ENCODE peak calls at places on chromosomes 3 and 15, in seven cellular contexts. L, G, E, B, I, M and K are unnamed samples.

GRCh38 chr15:68431792-68432401 is at the start of gene ITGA11:
- DNase-seq in L (no peak), G (peak; percentile 48), E (no peak), B (peak; percentile 90), I (no peak), M (no peak), K (peak; percentile 8)

GRCh38 chr3:187737401-187738088 is 7.7 kb downstream of the BCL6 start:
- DNase-seq in L (peak; percentile 70), G (peak; percentile 77), E (no peak), B (peak; percentile 94), I (peak; percentile 91), M (peak; percentile 88), K (peak; percentile 23)

GRCh38 chr15:41989573-41990242 is 17.4 kb upstream of the EHD4 start:
- DNase-seq in L (peak; percentile 88), G (peak; percentile 89), E (peak; percentile 70), B (peak; percentile 75), I (peak; percentile 95), M (peak; percentile 89), K (peak; percentile 82)

GRCh38 chr3:27677554-27677953 is 44.6 kb downstream of the EOMES start:
- DNase-seq in L (no peak), G (no peak), E (no peak), B (no peak), I (no peak), M (no peak), K (no peak)

GRCh38 chr15:96325579-96326331 is 4.7 kb upstream of the NR2F2 start:
- DNase-seq in L (no peak), G (no peak), E (no peak), B (no peak), I (no peak), M (no peak), K (no peak)

GRCh38 chr3:38620236-38620635 is 29.3 kb downstream of the SCN5A start:
- DNase-seq in L (no peak), G (no peak), E (no peak), B (no peak), I (no peak), M (no peak), K (no peak)

GRCh38 chr15:43093026-43093425 is 12.8 kb downstream of the UBR1 start:
- DNase-seq in L (no peak), G (no peak), E (no peak), B (no peak), I (no peak), M (no peak), K (no peak)

GRCh38 chr3:173826901-173827609 is 429.5 kb downstream of the NLGN1 start:
- DNase-seq in L (no peak), G (no peak), E (no peak), B (no peak), I (no peak), M (no peak), K (no peak)

GRCh38 chr3:192915306-192915705 is 2.4 kb downstream of the MB21D2 start:
- DNase-seq in L (no peak), G (no peak), E (no peak), B (no peak), I (no peak), M (no peak), K (no peak)

GRCh38 chr3:10503217-10503796 is 2.1 kb downstream of the ATP2B2 start:
- DNase-seq in L (no peak), G (no peak), E (no peak), B (no peak), I (no peak), M (no peak), K (no peak)

GRCh38 chr3:130728037-130728436 is 18.6 kb downstream of the PIK3R4 start:
- DNase-seq in L (no peak), G (no peak), E (no peak), B (no peak), I (no peak), M (no peak), K (no peak)

GRCh38 chr3:133283958-133284807 is 115.7 kb upstream of the BFSP2 start:
- DNase-seq in L (no peak), G (no peak), E (no peak), B (no peak), I (no peak), M (no peak), K (no peak)

GRCh38 chr15:84903751-84904150 is 19.3 kb downstream of the SLC28A1 start:
- DNase-seq in L (no peak), G (no peak), E (no peak), B (no peak), I (no peak), M (no peak), K (no peak)

GRCh38 chr3:183447206-183448001 is 19.0 kb upstream of the MCF2L2 start:
- DNase-seq in L (peak; percentile 65), G (peak; percentile 87), E (peak; percentile 76), B (peak; percentile 90), I (peak; percentile 92), M (peak; percentile 88), K (peak; percentile 94)

GRCh38 chr3:186514296-186515002 is 29.7 kb downstream of the CRYGS start:
- DNase-seq in L (no peak), G (no peak), E (no peak), B (no peak), I (no peak), M (no peak), K (no peak)

GRCh38 chr3:63046580-63046979 is 171.4 kb upstream of the CADPS start:
- DNase-seq in L (no peak), G (peak; percentile 27), E (no peak), B (no peak), I (no peak), M (no peak), K (no peak)

GRCh38 chr15:34783471-34783870 is 11.9 kb downstream of the ACTC1 start:
- DNase-seq in L (no peak), G (no peak), E (no peak), B (no peak), I (no peak), M (no peak), K (no peak)

GRCh38 chr15:39332846-39333245 is 248.0 kb upstream of the THBS1 start:
- DNase-seq in L (no peak), G (no peak), E (no peak), B (no peak), I (no peak), M (no peak), K (no peak)

GRCh38 chr3:147410518-147411234 is 1.5 kb downstream of the ZIC1 start:
- DNase-seq in L (no peak), G (no peak), E (no peak), B (no peak), I (peak; percentile 68), M (no peak), K (no peak)

GRCh38 chr15:28107111-28107893 is 8.2 kb upstream of the OCA2 start:
- DNase-seq in L (no peak), G (no peak), E (no peak), B (peak; percentile 86), I (peak; percentile 75), M (peak; percentile 72), K (no peak)

GRCh38 chr3:64667138-64667537 is 20.7 kb downstream of the ADAMTS9 start:
- DNase-seq in L (no peak), G (no peak), E (no peak), B (no peak), I (no peak), M (no peak), K (no peak)

GRCh38 chr3:42653560-42654330 is at the start of gene ZBTB47:
- DNase-seq in L (peak; percentile 58), G (peak; percentile 58), E (no peak), B (peak; percentile 89), I (peak; percentile 92), M (peak; percentile 91), K (peak; percentile 64)

GRCh38 chr3:194139085-194139976 is 3.4 kb downstream of the HES1 start:
- DNase-seq in L (no peak), G (no peak), E (no peak), B (peak; percentile 64), I (no peak), M (no peak), K (no peak)

GRCh38 chr15:62835351-62835750 is 207.2 kb upstream of the TPM1 start:
- DNase-seq in L (no peak), G (no peak), E (no peak), B (no peak), I (no peak), M (no peak), K (no peak)

GRCh38 chr3:185422677-185423076 is 59.7 kb downstream of the MAP3K13 start:
- DNase-seq in L (no peak), G (peak; percentile 60), E (no peak), B (no peak), I (no peak), M (no peak), K (no peak)

GRCh38 chr3:62833538-62833937 is 41.7 kb downstream of the CADPS start:
- DNase-seq in L (no peak), G (no peak), E (no peak), B (no peak), I (no peak), M (no peak), K (no peak)

GRCh38 chr15:75684648-75685047 is 28.0 kb downstream of the CSPG4 start:
- DNase-seq in L (no peak), G (no peak), E (no peak), B (peak; percentile 42), I (no peak), M (no peak), K (no peak)

GRCh38 chr3:152209060-152209459 is 59.7 kb upstream of the MBNL1 start:
- DNase-seq in L (no peak), G (no peak), E (no peak), B (no peak), I (no peak), M (no peak), K (no peak)

GRCh38 chr15:77671274-77672056 is 38.8 kb upstream of the LINGO1 start:
- DNase-seq in L (no peak), G (no peak), E (no peak), B (no peak), I (no peak), M (no peak), K (no peak)

GRCh38 chr3:100603449-100603848 is 6.0 kb upstream of the ADGRG7 start:
- DNase-seq in L (no peak), G (no peak), E (no peak), B (no peak), I (no peak), M (no peak), K (no peak)
- H3K4me3 ChIP-seq in L (no peak overlapping the region), G (no peak overlapping the region), E (no peak overlapping the region), B (peak overlapping the region; percentile 23), I (peak overlapping the region; percentile 52), M (no peak overlapping the region), K (peak overlapping the region; percentile 36)

GRCh38 chr3:159082514-159082913 is 280.7 kb downstream of the MFSD1 start:
- DNase-seq in L (no peak), G (no peak), E (no peak), B (no peak), I (no peak), M (no peak), K (no peak)
- TF ChIP-seq POLR2AphosphoS5 in L (no peak), G (no peak), E (no peak), B (no peak), I (no peak), M (no peak), K (no peak)

DNA sequence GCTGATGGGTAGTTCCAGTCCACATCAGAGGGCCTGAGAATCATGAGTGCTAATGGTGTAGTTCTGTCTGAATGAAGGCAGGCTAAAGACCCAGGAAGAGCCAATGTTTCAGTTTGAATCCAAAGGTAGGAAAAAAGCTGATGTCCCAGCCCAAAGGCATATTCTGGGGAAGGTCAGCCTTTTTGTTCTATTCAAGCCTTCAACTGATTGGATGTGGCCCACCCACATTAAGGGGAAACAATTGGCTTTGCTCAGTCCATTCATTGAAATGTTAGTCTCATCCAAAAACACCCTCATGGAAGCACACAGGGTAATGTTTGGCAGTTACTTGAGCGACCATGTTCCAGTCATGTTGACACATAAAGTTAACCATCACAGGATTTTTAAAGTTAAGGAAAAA is 25.9 kb downstream of the EPHB1 start:
- DNase-seq in L (no peak), G (no peak), E (no peak), B (no peak), I (no peak), M (no peak), K (no peak)
- H3K4me3 ChIP-seq in L (no peak overlapping the region), G (no peak overlapping the region), E (no peak overlapping the region), B (no peak overlapping the region), I (no peak overlapping the region), M (no peak overlapping the region), K (no peak overlapping the region)

GRCh38 chr15:79474252-79474651 is 42.1 kb downstream of the MINAR1 start:
- DNase-seq in L (no peak), G (no peak), E (no peak), B (no peak), I (no peak), M (no peak), K (no peak)
- TF ChIP-seq POLR2AphosphoS5 in L (no peak), G (no peak), E (no peak), B (no peak), I (no peak), M (no peak), K (no peak)